ENCODE peak calls at places on chromosome 11, in seven cellular contexts. One of them, this sample, is unnamed.

GRCh38 chr11:89489930-89490329 is 1.2 kb downstream of the NOX4 start:
- DNase-seq in A549: no peak
- DNase-seq in ovary: no peak
- DNase-seq in SK-N-MC: no peak
- DNase-seq in adipocyte: no peak
- DNase-seq in Panc1: no peak
- DNase-seq in IMR-90: peak
- DNase-seq in this sample: no peak

GRCh38 chr11:28461846-28462245 is 353.7 kb downstream of the METTL15 start:
- DNase-seq in A549: peak
- DNase-seq in ovary: no peak
- DNase-seq in SK-N-MC: no peak
- DNase-seq in adipocyte: peak
- DNase-seq in Panc1: no peak
- DNase-seq in IMR-90: peak
- DNase-seq in this sample: no peak

GRCh38 chr11:44561275-44561781 is 4.1 kb upstream of the CD82 start:
- DNase-seq in A549: no peak
- DNase-seq in ovary: no peak
- DNase-seq in SK-N-MC: no peak
- DNase-seq in adipocyte: no peak
- DNase-seq in Panc1: no peak
- DNase-seq in IMR-90: peak
- DNase-seq in this sample: no peak

GRCh38 chr11:110730773-110731172 is 18.5 kb upstream of the ARHGAP20 start:
- DNase-seq in A549: no peak
- DNase-seq in ovary: no peak
- DNase-seq in SK-N-MC: no peak
- DNase-seq in adipocyte: no peak
- DNase-seq in Panc1: no peak
- DNase-seq in IMR-90: no peak
- DNase-seq in this sample: no peak

GRCh38 chr11:118605116-118605867 is 2.1 kb upstream of the PHLDB1 start:
- DNase-seq in A549: no peak
- DNase-seq in ovary: peak
- DNase-seq in SK-N-MC: peak
- DNase-seq in adipocyte: peak
- DNase-seq in Panc1: no peak
- DNase-seq in IMR-90: peak
- DNase-seq in this sample: no peak

GRCh38 chr11:71112990-71113389 is 139.4 kb downstream of the SHANK2 start:
- DNase-seq in A549: no peak
- DNase-seq in ovary: no peak
- DNase-seq in SK-N-MC: no peak
- DNase-seq in adipocyte: no peak
- DNase-seq in Panc1: no peak
- DNase-seq in IMR-90: no peak
- DNase-seq in this sample: no peak

GRCh38 chr11:118180300-118180703 is 3.9 kb upstream of the SCN2B start:
- DNase-seq in A549: peak
- DNase-seq in ovary: peak
- DNase-seq in SK-N-MC: no peak
- DNase-seq in adipocyte: peak
- DNase-seq in Panc1: no peak
- DNase-seq in IMR-90: no peak
- DNase-seq in this sample: peak

GRCh38 chr11:34825670-34826383 is 90.4 kb downstream of the APIP start:
- DNase-seq in A549: no peak
- DNase-seq in ovary: no peak
- DNase-seq in SK-N-MC: no peak
- DNase-seq in adipocyte: no peak
- DNase-seq in Panc1: no peak
- DNase-seq in IMR-90: no peak
- DNase-seq in this sample: peak

GRCh38 chr11:2293396-2294339 is 8.1 kb downstream of the C11orf21 start:
- DNase-seq in A549: no peak
- DNase-seq in ovary: no peak
- DNase-seq in SK-N-MC: no peak
- DNase-seq in adipocyte: no peak
- DNase-seq in Panc1: no peak
- DNase-seq in IMR-90: no peak
- DNase-seq in this sample: peak

GRCh38 chr11:69436041-69436982 is 45.2 kb upstream of the LINC01488 start:
- DNase-seq in A549: no peak
- DNase-seq in ovary: no peak
- DNase-seq in SK-N-MC: no peak
- DNase-seq in adipocyte: no peak
- DNase-seq in Panc1: no peak
- DNase-seq in IMR-90: no peak
- DNase-seq in this sample: no peak

GRCh38 chr11:34243620-34244493 is 114.0 kb downstream of the ABTB2 start:
- DNase-seq in A549: peak
- DNase-seq in ovary: no peak
- DNase-seq in SK-N-MC: no peak
- DNase-seq in adipocyte: peak
- DNase-seq in Panc1: no peak
- DNase-seq in IMR-90: peak
- DNase-seq in this sample: no peak

GRCh38 chr11:8233691-8234424 is 29.8 kb downstream of the LMO1 start:
- DNase-seq in A549: peak
- DNase-seq in ovary: no peak
- DNase-seq in SK-N-MC: no peak
- DNase-seq in adipocyte: peak
- DNase-seq in Panc1: no peak
- DNase-seq in IMR-90: peak
- DNase-seq in this sample: no peak

GRCh38 chr11:3984896-3985295 is 109.7 kb upstream of the RRM1 start:
- DNase-seq in A549: no peak
- DNase-seq in ovary: peak
- DNase-seq in SK-N-MC: no peak
- DNase-seq in adipocyte: no peak
- DNase-seq in Panc1: no peak
- DNase-seq in IMR-90: peak
- DNase-seq in this sample: no peak

GRCh38 chr11:130726647-130727046 is 189.6 kb downstream of the SNX19 start:
- DNase-seq in A549: no peak
- DNase-seq in ovary: no peak
- DNase-seq in SK-N-MC: no peak
- DNase-seq in adipocyte: no peak
- DNase-seq in Panc1: no peak
- DNase-seq in IMR-90: no peak
- DNase-seq in this sample: no peak

GRCh38 chr11:6468712-6469495 is 4.8 kb downstream of the TRIM3 start:
- DNase-seq in A549: peak
- DNase-seq in ovary: peak
- DNase-seq in SK-N-MC: peak
- DNase-seq in adipocyte: peak
- DNase-seq in Panc1: no peak
- DNase-seq in IMR-90: peak
- DNase-seq in this sample: peak

GRCh38 chr11:26994579-26995210 is 783 bp downstream of the FIBIN start:
- DNase-seq in A549: no peak
- DNase-seq in ovary: peak
- DNase-seq in SK-N-MC: no peak
- DNase-seq in adipocyte: no peak
- DNase-seq in Panc1: no peak
- DNase-seq in IMR-90: no peak
- DNase-seq in this sample: no peak

GRCh38 chr11:113553905-113554304 is 78.7 kb upstream of the DRD2 start:
- DNase-seq in A549: no peak
- DNase-seq in ovary: no peak
- DNase-seq in SK-N-MC: no peak
- DNase-seq in adipocyte: no peak
- DNase-seq in Panc1: no peak
- DNase-seq in IMR-90: no peak
- DNase-seq in this sample: no peak

GRCh38 chr11:96706761-96707160 is 316.9 kb downstream of the JRKL start:
- DNase-seq in A549: no peak
- DNase-seq in ovary: no peak
- DNase-seq in SK-N-MC: no peak
- DNase-seq in adipocyte: no peak
- DNase-seq in Panc1: no peak
- DNase-seq in IMR-90: no peak
- DNase-seq in this sample: no peak

GRCh38 chr11:76713499-76713898 is 43.0 kb upstream of the LRRC32 start:
- DNase-seq in A549: no peak
- DNase-seq in ovary: no peak
- DNase-seq in SK-N-MC: no peak
- DNase-seq in adipocyte: no peak
- DNase-seq in Panc1: no peak
- DNase-seq in IMR-90: no peak
- DNase-seq in this sample: no peak

GRCh38 chr11:76712125-76712524 is 41.6 kb upstream of the LRRC32 start:
- DNase-seq in A549: no peak
- DNase-seq in ovary: no peak
- DNase-seq in SK-N-MC: no peak
- DNase-seq in adipocyte: no peak
- DNase-seq in Panc1: no peak
- DNase-seq in IMR-90: no peak
- DNase-seq in this sample: no peak

GRCh38 chr11:76716268-76716667 is 45.7 kb upstream of the LRRC32 start:
- DNase-seq in A549: no peak
- DNase-seq in ovary: no peak
- DNase-seq in SK-N-MC: no peak
- DNase-seq in adipocyte: no peak
- DNase-seq in Panc1: no peak
- DNase-seq in IMR-90: no peak
- DNase-seq in this sample: no peak

GRCh38 chr11:76717369-76717768 is 46.8 kb upstream of the LRRC32 start:
- DNase-seq in A549: no peak
- DNase-seq in ovary: no peak
- DNase-seq in SK-N-MC: no peak
- DNase-seq in adipocyte: no peak
- DNase-seq in Panc1: no peak
- DNase-seq in IMR-90: no peak
- DNase-seq in this sample: no peak

GRCh38 chr11:76714493-76714892 is 43.9 kb upstream of the LRRC32 start:
- DNase-seq in A549: no peak
- DNase-seq in ovary: no peak
- DNase-seq in SK-N-MC: no peak
- DNase-seq in adipocyte: no peak
- DNase-seq in Panc1: no peak
- DNase-seq in IMR-90: no peak
- DNase-seq in this sample: no peak
- H3K4me3 ChIP-seq in A549: no peak
- H3K4me3 ChIP-seq in ovary: no peak
- H3K4me3 ChIP-seq in SK-N-MC: no peak
- H3K4me3 ChIP-seq in adipocyte: no peak
- H3K4me3 ChIP-seq in Panc1: no peak
- H3K4me3 ChIP-seq in IMR-90: no peak
- H3K4me3 ChIP-seq in this sample: no peak

GRCh38 chr11:269146-269890 is 8.9 kb upstream of the NLRP6 start:
- DNase-seq in A549: no peak
- DNase-seq in ovary: no peak
- DNase-seq in SK-N-MC: no peak
- DNase-seq in adipocyte: no peak
- DNase-seq in Panc1: peak
- DNase-seq in IMR-90: no peak
- DNase-seq in this sample: no peak
- H3K4me3 ChIP-seq in A549: no peak
- H3K4me3 ChIP-seq in ovary: no peak
- H3K4me3 ChIP-seq in SK-N-MC: no peak
- H3K4me3 ChIP-seq in adipocyte: peak
- H3K4me3 ChIP-seq in Panc1: peak
- H3K4me3 ChIP-seq in IMR-90: peak
- H3K4me3 ChIP-seq in this sample: peak

DNA sequence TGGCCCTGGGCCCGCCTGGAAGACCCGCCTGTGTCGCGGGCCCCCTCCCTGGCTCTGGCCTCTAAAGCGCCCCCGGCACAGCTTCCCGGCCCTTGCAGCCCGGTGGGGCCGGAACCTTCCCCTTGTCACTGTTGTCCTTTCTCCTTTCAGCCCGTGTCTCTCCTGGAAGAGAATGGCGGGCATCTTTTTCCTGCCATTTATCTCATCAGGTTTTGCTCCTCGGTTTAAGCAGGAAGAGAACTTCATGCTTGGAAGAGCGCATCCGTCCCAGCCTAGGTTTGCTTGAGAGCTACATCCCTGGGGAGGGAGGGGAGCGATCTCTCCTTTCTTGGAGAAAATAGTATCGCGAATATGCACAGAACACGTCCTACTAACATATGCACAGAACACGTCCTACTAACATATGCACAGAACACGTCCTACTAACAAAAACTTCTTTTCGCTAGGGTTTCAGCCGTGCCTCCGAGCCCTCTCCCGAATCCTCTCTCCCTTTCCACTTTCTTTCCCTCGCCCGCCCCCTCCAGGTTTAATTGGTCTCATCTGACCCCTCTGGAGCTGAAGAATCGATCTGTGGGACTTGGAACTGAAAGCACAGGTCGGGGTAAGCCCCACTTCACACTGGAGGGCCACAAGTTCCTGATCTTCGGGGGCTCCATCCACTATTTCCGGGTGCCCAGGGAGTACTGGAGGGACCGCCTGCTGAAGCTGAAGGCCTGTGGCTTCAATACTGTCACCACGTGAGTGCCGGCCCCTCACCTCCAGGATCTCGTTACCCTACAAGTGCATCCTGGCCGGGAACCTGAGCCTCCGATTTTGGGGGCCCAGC is 1.2 kb downstream of the GLB1L3 start:
- DNase-seq in A549: no peak
- DNase-seq in ovary: no peak
- DNase-seq in SK-N-MC: no peak
- DNase-seq in adipocyte: peak
- DNase-seq in Panc1: no peak
- DNase-seq in IMR-90: no peak
- DNase-seq in this sample: no peak
- H3K4me3 ChIP-seq in A549: no peak
- H3K4me3 ChIP-seq in ovary: no peak
- H3K4me3 ChIP-seq in SK-N-MC: no peak
- H3K4me3 ChIP-seq in adipocyte: no peak
- H3K4me3 ChIP-seq in Panc1: no peak
- H3K4me3 ChIP-seq in IMR-90: no peak
- H3K4me3 ChIP-seq in this sample: no peak

GRCh38 chr11:128901655-128902514 is 10.7 kb downstream of the KCNJ5 start:
- DNase-seq in A549: no peak
- DNase-seq in ovary: no peak
- DNase-seq in SK-N-MC: no peak
- DNase-seq in adipocyte: no peak
- DNase-seq in Panc1: no peak
- DNase-seq in IMR-90: no peak
- DNase-seq in this sample: no peak
- H3K4me3 ChIP-seq in A549: no peak
- H3K4me3 ChIP-seq in ovary: no peak
- H3K4me3 ChIP-seq in SK-N-MC: no peak
- H3K4me3 ChIP-seq in adipocyte: no peak
- H3K4me3 ChIP-seq in Panc1: no peak
- H3K4me3 ChIP-seq in IMR-90: no peak
- H3K4me3 ChIP-seq in this sample: no peak

This sample was measured in breast epithelium.